ENCODE peak calls at places on chromosomes 7 and 10, in ten cellular contexts. K is head of caudate nucleus; F is activated CD8-positive, alpha-beta memory T cell treated with anti-CD3 and anti-CD28 coated beads, Interleukin-2, amount 10 ng/mL, durations not matched to agents 7 days and 5 days; H is GDM1; A is thoracic aorta; Q is fibroblast of pulmonary artery; D is H54; M is Ammon's horn; N is MG63; L is omental fat pad. E is an unnamed sample.

GRCh38 chr7:30428586-30429530 is 49.7 kb downstream of the NOD1 start:
- DNase-seq in K (no peak), F (no peak), H (peak), A (no peak), Q (no peak), D (no peak), M (peak), N (no peak), L (no peak), E (no peak)

GRCh38 chr10:102633282-102633681 is 11.0 kb upstream of the TRIM8 start:
- DNase-seq in K (no peak), F (peak), H (peak), A (no peak), Q (peak), D (no peak), M (no peak), N (peak), L (no peak), E (no peak)

GRCh38 chr10:34184901-34185386 is 630.2 kb downstream of the PARD3 start:
- DNase-seq in K (no peak), F (no peak), H (no peak), A (no peak), Q (peak), D (no peak), M (no peak), N (no peak), L (no peak), E (no peak)

GRCh38 chr7:3259711-3260424 is 41.2 kb upstream of the SDK1 start:
- DNase-seq in K (no peak), F (no peak), H (no peak), A (no peak), Q (peak), D (no peak), M (no peak), N (no peak), L (no peak), E (no peak)

GRCh38 chr7:109020251-109020650 is 450.6 kb downstream of the DNAJB9 start:
- DNase-seq in K (no peak), F (no peak), H (no peak), A (no peak), Q (no peak), D (no peak), M (no peak), N (no peak), L (no peak), E (no peak)

GRCh38 chr7:103729026-103729425 is 260.4 kb downstream of the RELN start:
- DNase-seq in K (no peak), F (no peak), H (no peak), A (no peak), Q (no peak), D (no peak), M (no peak), N (no peak), L (no peak), E (no peak)

GRCh38 chr10:29688230-29688634 is 53.5 kb upstream of the SVIL start:
- DNase-seq in K (no peak), F (no peak), H (no peak), A (no peak), Q (peak), D (no peak), M (peak), N (peak), L (no peak), E (no peak)

GRCh38 chr7:146443102-146443501 is 326.5 kb downstream of the CNTNAP2 start:
- DNase-seq in K (no peak), F (no peak), H (no peak), A (no peak), Q (no peak), D (no peak), M (no peak), N (no peak), L (no peak), E (no peak)

GRCh38 chr7:74272305-74273038 is 16.7 kb upstream of the CLIP2 start:
- DNase-seq in K (peak), F (peak), H (peak), A (peak), Q (peak), D (peak), M (peak), N (peak), L (no peak), E (peak)

GRCh38 chr10:36023939-36024338 is 381.8 kb upstream of the FZD8 start:
- DNase-seq in K (no peak), F (no peak), H (no peak), A (peak), Q (peak), D (peak), M (no peak), N (peak), L (no peak), E (no peak)

GRCh38 chr10:78898341-78899097 is 170.2 kb upstream of the ZMIZ1 start:
- DNase-seq in K (no peak), F (no peak), H (no peak), A (no peak), Q (no peak), D (no peak), M (no peak), N (no peak), L (no peak), E (peak)

GRCh38 chr7:30921951-30922401 is 10.3 kb downstream of the AQP1 start:
- DNase-seq in K (no peak), F (no peak), H (no peak), A (peak), Q (no peak), D (no peak), M (no peak), N (no peak), L (peak), E (no peak)

GRCh38 chr7:9981950-9982349 is 991.7 kb upstream of the PHF14 start:
- DNase-seq in K (no peak), F (no peak), H (no peak), A (no peak), Q (no peak), D (no peak), M (no peak), N (no peak), L (no peak), E (no peak)

GRCh38 chr7:106062006-106062405 is 50.1 kb downstream of the SYPL1 start:
- DNase-seq in K (no peak), F (no peak), H (no peak), A (no peak), Q (no peak), D (peak), M (no peak), N (no peak), L (no peak), E (no peak)

GRCh38 chr10:14573666-14574261 is 200.9 kb downstream of the FAM107B start:
- DNase-seq in K (no peak), F (no peak), H (no peak), A (no peak), Q (peak), D (no peak), M (no peak), N (peak), L (no peak), E (no peak)

GRCh38 chr10:66714741-66715140 is 211.1 kb upstream of the LRRTM3 start:
- DNase-seq in K (no peak), F (no peak), H (no peak), A (no peak), Q (no peak), D (no peak), M (no peak), N (no peak), L (no peak), E (no peak)

GRCh38 chr10:95513941-95514392 is 47.2 kb downstream of the SORBS1 start:
- DNase-seq in K (peak), F (no peak), H (no peak), A (peak), Q (peak), D (peak), M (peak), N (peak), L (no peak), E (no peak)

GRCh38 chr7:55018361-55019328 is at the start of gene EGFR:
- DNase-seq in K (peak), F (no peak), H (no peak), A (peak), Q (peak), D (peak), M (peak), N (peak), L (no peak), E (peak)

GRCh38 chr10:8039323-8039922 is 15.1 kb upstream of the GATA3 start:
- DNase-seq in K (no peak), F (no peak), H (no peak), A (no peak), Q (no peak), D (no peak), M (no peak), N (no peak), L (no peak), E (no peak)

GRCh38 chr10:132299381-132300336 is 8.1 kb downstream of the STK32C start:
- DNase-seq in K (no peak), F (no peak), H (no peak), A (no peak), Q (no peak), D (no peak), M (no peak), N (no peak), L (no peak), E (no peak)